ENCODE peak calls at places on chromosomes 12 and 14, in nine cellular contexts. J, C, I, U, H, A, D, G and B are unnamed samples.

GRCh38 chr12:9634177-9634803 is 26.6 kb upstream of the KLRB1 start:
- DNase-seq in J (peak; percentile 55), U (no peak), G (no peak), C (peak; percentile 42), I (peak; percentile 37), D (peak; percentile 76), A (peak; percentile 73), H (peak; percentile 61), B (peak; percentile 62)

GRCh38 chr12:77104281-77104680 is 38.9 kb upstream of the E2F7 start:
- DNase-seq in U (no peak), D (no peak), H (no peak), A (no peak), G (no peak), J (no peak), C (no peak), I (no peak), B (no peak)

GRCh38 chr14:29741909-29742401 is 185.7 kb downstream of the PRKD1 start:
- DNase-seq in I (peak; percentile 66), H (no peak), J (peak; percentile 44), G (no peak), U (no peak), D (no peak), A (no peak), C (no peak), B (peak; percentile 27)

GRCh38 chr12:102120564-102120873 is 536 bp downstream of the PARPBP start:
- DNase-seq in A (no peak), H (no peak), C (no peak), U (no peak), J (no peak), I (no peak), D (no peak), G (no peak), B (no peak)

GRCh38 chr12:58915634-58916033 is 4.7 kb downstream of the LRIG3 start:
- DNase-seq in D (no peak), J (peak; percentile 71), U (no peak), A (no peak), H (no peak), C (peak; percentile 24), I (peak; percentile 34), G (no peak), B (peak; percentile 54)

GRCh38 chr12:25054783-25055144 is 105.9 kb upstream of the BCAT1 start:
- DNase-seq in C (no peak), A (peak; percentile 64), G (no peak), J (no peak), H (peak; percentile 39), U (no peak), I (no peak), D (no peak), B (no peak)

GRCh38 chr14:35808076-35808657 is 928 bp downstream of the RALGAPA1 start:
- DNase-seq in D (peak; percentile 73), G (no peak), A (peak; percentile 25), U (no peak), H (no peak), J (peak; percentile 23), C (peak; percentile 69), I (no peak), B (no peak)

GRCh38 chr12:69433653-69434052 is 36.5 kb upstream of the FRS2 start:
- DNase-seq in G (no peak), J (no peak), A (no peak), C (no peak), H (no peak), D (no peak), I (no peak), U (no peak), B (no peak)

GRCh38 chr12:106238146-106238545 is 9.7 kb downstream of the CKAP4 start:
- DNase-seq in J (no peak), D (no peak), H (no peak), G (no peak), A (no peak), C (no peak), U (no peak), I (peak; percentile 22), B (no peak)

GRCh38 chr12:104737682-104738370 is 220.3 kb downstream of the SLC41A2 start:
- DNase-seq in U (no peak), G (no peak), H (no peak), D (no peak), J (no peak), A (no peak), C (peak; percentile 75), I (no peak), B (no peak)

GRCh38 chr14:105087963-105088811 is 23.0 kb upstream of the GPR132 start:
- DNase-seq in A (no peak), I (peak; percentile 59), U (peak; percentile 70), G (peak; percentile 79), H (no peak), D (peak; percentile 78), J (peak; percentile 81), C (peak; percentile 54), B (no peak)

GRCh38 chr14:69650948-69651369 is 39.6 kb downstream of the SUSD6 start:
- DNase-seq in J (no peak), C (no peak), U (no peak), H (no peak), A (no peak), D (no peak), I (no peak), G (no peak), B (no peak)

GRCh38 chr12:133235401-133236112 is at the start of gene ANHX:
- DNase-seq in C (no peak), A (no peak), G (no peak), J (no peak), H (no peak), U (no peak), I (no peak), D (no peak), B (no peak)

GRCh38 chr12:72006766-72007165 is 68.1 kb downstream of the TPH2 start:
- DNase-seq in C (no peak), A (no peak), D (no peak), J (no peak), I (no peak), H (no peak), G (no peak), U (no peak), B (no peak)

GRCh38 chr12:71397433-71397954 is 42.1 kb upstream of the LGR5 start:
- DNase-seq in J (peak; percentile 61), H (no peak), A (no peak), G (no peak), C (no peak), U (no peak), D (no peak), I (no peak), B (no peak)

GRCh38 chr12:46071335-46071734 is 81.0 kb upstream of the SCAF11 start:
- DNase-seq in H (no peak), A (no peak), U (no peak), C (no peak), G (no peak), J (no peak), D (no peak), I (no peak), B (no peak)

GRCh38 chr12:24482882-24483604 is 465.9 kb downstream of the BCAT1 start:
- DNase-seq in I (no peak), U (no peak), G (no peak), D (no peak), J (no peak), A (no peak), C (no peak), H (no peak), B (no peak)

GRCh38 chr12:105341010-105341409 is 10.5 kb downstream of the C12orf75 start:
- DNase-seq in A (no peak), I (no peak), G (no peak), H (no peak), J (no peak), D (no peak), U (no peak), C (no peak), B (no peak)

GRCh38 chr14:89638888-89639287 is 221.9 kb upstream of the FOXN3 start:
- DNase-seq in C (no peak), G (no peak), I (no peak), H (no peak), A (no peak), U (no peak), D (no peak), J (no peak), B (no peak)

GRCh38 chr12:124469193-124469888 is 98.1 kb downstream of the NCOR2 start:
- DNase-seq in G (no peak), I (no peak), D (peak; percentile 61), J (no peak), U (no peak), H (no peak), A (no peak), C (no peak), B (no peak)

GRCh38 chr14:100989924-100990323 is 86.4 kb upstream of the RTL1 start:
- DNase-seq in H (no peak), G (no peak), C (no peak), I (no peak), D (no peak), J (no peak), A (no peak), U (no peak), B (no peak)

GRCh38 chr14:70916300-70916699 is 9.0 kb downstream of the PCNX1 start:
- DNase-seq in C (no peak), H (no peak), D (no peak), A (no peak), G (no peak), J (no peak), I (no peak), U (no peak), B (no peak)

GRCh38 chr12:59075968-59076367 is 155.7 kb upstream of the LRIG3 start:
- DNase-seq in G (no peak), I (no peak), J (no peak), A (no peak), D (no peak), H (no peak), U (no peak), C (no peak), B (no peak)

GRCh38 chr14:43872222-43872621 is 634.9 kb downstream of the FSCB start:
- DNase-seq in U (no peak), J (no peak), G (no peak), D (peak; percentile 66), H (no peak), I (no peak), C (no peak), A (no peak), B (no peak)

GRCh38 chr12:52805000-52805399 is 8.9 kb downstream of the KRT4 start:
- DNase-seq in C (no peak), G (no peak), U (no peak), D (peak; percentile 80), H (no peak), I (no peak), J (no peak), A (no peak), B (no peak)

GRCh38 chr12:112938751-112939150 is 477 bp downstream of the OAS3 start:
- DNase-seq in G (peak; percentile 19), H (no peak), A (no peak), I (no peak), J (no peak), U (no peak), C (no peak), D (no peak), B (no peak)